ENCODE peak calls at places on chromosomes 6 and 20, in eight cellular contexts. R, J, V, G, Y, B, U and I are unnamed samples.

GRCh38 chr6:14856177-14856576 is 389.7 kb upstream of the JARID2 start:
- DNase-seq in R (no peak), Y (no peak), U (no peak), J (no peak), G (no peak), V (no peak), B (no peak), I (no peak)

GRCh38 chr20:45323731-45324130 is 15.6 kb upstream of the MATN4 start:
- DNase-seq in J (no peak), V (no peak), B (no peak), R (no peak), G (no peak), U (no peak), Y (no peak), I (no peak)

GRCh38 chr6:22471369-22471690 is 98.0 kb upstream of the HDGFL1 start:
- DNase-seq in B (no peak), R (no peak), U (no peak), V (no peak), Y (no peak), J (no peak), G (no peak), I (no peak)

GRCh38 chr20:8331740-8332412 is 199.8 kb downstream of the PLCB1 start:
- DNase-seq in U (peak; percentile 55), B (no peak), J (no peak), Y (no peak), G (peak; percentile 30), R (no peak), V (peak; percentile 31), I (peak; percentile 49)

GRCh38 chr6:145534986-145535385 is 200.3 kb downstream of the EPM2A start:
- DNase-seq in Y (peak; percentile 88), G (no peak), U (no peak), R (no peak), V (no peak), B (no peak), J (no peak), I (no peak)

GRCh38 chr20:37071481-37071911 is 24.3 kb downstream of the RBL1 start:
- DNase-seq in V (no peak), J (peak; percentile 55), G (no peak), R (peak; percentile 12), U (no peak), Y (no peak), B (no peak), I (no peak)

GRCh38 chr20:19875746-19876145 is 117.7 kb downstream of the RIN2 start:
- DNase-seq in Y (no peak), R (no peak), U (no peak), B (no peak), V (no peak), G (no peak), J (no peak), I (no peak)

GRCh38 chr6:138596591-138596990 is 97.3 kb upstream of the NHSL1 start:
- DNase-seq in U (no peak), J (no peak), G (no peak), B (no peak), R (no peak), V (no peak), Y (no peak), I (no peak)

GRCh38 chr20:20227013-20227571 is 140.8 kb upstream of the INSM1 start:
- DNase-seq in V (no peak), B (no peak), Y (no peak), J (no peak), U (no peak), G (no peak), R (no peak), I (no peak)

GRCh38 chr6:136609878-136610706 is 59.9 kb upstream of the MAP7 start:
- DNase-seq in B (peak; percentile 96), G (peak; percentile 84), R (no peak), U (peak; percentile 65), V (peak; percentile 40), J (no peak), Y (peak; percentile 81), I (peak; percentile 98)

GRCh38 chr20:53365676-53366075 is 228.0 kb downstream of the ZNF217 start:
- DNase-seq in R (no peak), G (no peak), Y (no peak), B (no peak), J (no peak), U (no peak), V (no peak), I (no peak)

GRCh38 chr6:69729870-69730449 is 66.8 kb downstream of the LMBRD1 start:
- DNase-seq in G (no peak), V (no peak), J (no peak), R (no peak), U (no peak), B (no peak), Y (peak; percentile 42), I (no peak)

GRCh38 chr6:143694560-143694959 is 16.8 kb downstream of the PHACTR2 start:
- DNase-seq in V (no peak), U (no peak), B (no peak), J (no peak), Y (no peak), G (no peak), R (no peak), I (no peak)

GRCh38 chr6:121055572-121056163 is 278.6 kb downstream of the TBC1D32 start:
- DNase-seq in V (no peak), G (no peak), U (no peak), R (no peak), Y (peak; percentile 53), J (no peak), B (peak; percentile 42), I (peak; percentile 43)

GRCh38 chr6:101776919-101777350 is 383.4 kb downstream of the GRIK2 start:
- DNase-seq in G (no peak), Y (peak; percentile 65), B (no peak), V (no peak), J (no peak), U (no peak), R (no peak), I (no peak)

GRCh38 chr20:6055161-6055783 is 1.4 kb upstream of the LRRN4 start:
- DNase-seq in V (no peak), Y (no peak), G (no peak), U (no peak), R (no peak), J (no peak), B (no peak), I (no peak)

GRCh38 chr20:1160496-1160895 is 24.3 kb downstream of the TMEM74B start:
- DNase-seq in V (no peak), Y (no peak), J (no peak), B (no peak), R (no peak), G (no peak), U (no peak), I (no peak)

GRCh38 chr6:20877008-20877937 is 343.0 kb downstream of the CDKAL1 start:
- DNase-seq in Y (no peak), U (peak; percentile 91), J (no peak), G (peak; percentile 79), B (peak; percentile 83), R (no peak), V (peak; percentile 36), I (peak; percentile 54)

GRCh38 chr6:150256618-150257272 is 112.1 kb upstream of the IYD start:
- DNase-seq in U (no peak), J (no peak), G (no peak), V (no peak), B (no peak), Y (no peak), R (no peak), I (no peak)

GRCh38 chr6:135600086-135600702 is 102.7 kb upstream of the AHI1 start:
- DNase-seq in J (no peak), B (no peak), G (no peak), Y (peak; percentile 99), V (no peak), R (no peak), U (no peak), I (no peak)